ENCODE peak calls at places on chromosomes 7 and 10, in five cellular contexts. C, L, D, N and H are unnamed samples.
A peak's percentile ranks its signal among the peaks of the same experiment; 100 is the strongest.

GRCh38 chr10:29039659-29040309 is 249.1 kb upstream of the LYZL1 start:
- DNase-seq in C (no peak), L (no peak), D (peak; percentile 46), N (no peak), H (no peak)

GRCh38 chr10:98262571-98262970 is 5.4 kb downstream of the LOXL4 start:
- DNase-seq in C (no peak), L (no peak), D (peak; percentile 26), N (peak; percentile 30), H (no peak)

GRCh38 chr7:127578036-127578684 is 7.2 kb downstream of the GCC1 start:
- DNase-seq in C (no peak), L (no peak), D (peak; percentile 9), N (no peak), H (no peak)

GRCh38 chr7:100817097-100817496 is 10.2 kb downstream of the EPHB4 start:
- DNase-seq in C (no peak), L (no peak), D (no peak), N (no peak), H (no peak)

GRCh38 chr10:104351067-104351681 is 2.5 kb upstream of the CFAP58 start:
- DNase-seq in C (no peak), L (peak; percentile 36), D (no peak), N (no peak), H (no peak)

GRCh38 chr10:118800920-118801319 is 46.1 kb upstream of the CACUL1 start:
- DNase-seq in C (no peak), L (no peak), D (no peak), N (no peak), H (no peak)

GRCh38 chr10:44911081-44911540 is at the start of gene TMEM72:
- DNase-seq in C (no peak), L (no peak), D (no peak), N (no peak), H (no peak)

GRCh38 chr10:103736763-103737162 is 118.6 kb downstream of the SH3PXD2A start:
- DNase-seq in C (no peak), L (peak; percentile 45), D (no peak), N (no peak), H (no peak)

GRCh38 chr7:41058986-41059741 is 643.7 kb downstream of the INHBA start:
- DNase-seq in C (no peak), L (no peak), D (no peak), N (peak; percentile 54), H (no peak)

GRCh38 chr10:24756283-24756682 is 32.6 kb upstream of the ARHGAP21 start:
- DNase-seq in C (no peak), L (no peak), D (no peak), N (no peak), H (no peak)

GRCh38 chr7:129923709-129924108 is 29.1 kb downstream of the UBE2H start:
- DNase-seq in C (no peak), L (no peak), D (peak; percentile 55), N (no peak), H (no peak)

GRCh38 chr7:130381468-130382312 is 1.4 kb downstream of the CPA1 start:
- DNase-seq in C (no peak), L (no peak), D (no peak), N (no peak), H (no peak)

GRCh38 chr10:15579605-15580004 is 140.1 kb downstream of the ITGA8 start:
- DNase-seq in C (no peak), L (no peak), D (no peak), N (no peak), H (no peak)

GRCh38 chr10:93437000-93437945 is 44.9 kb downstream of the MYOF start:
- DNase-seq in C (peak; percentile 80), L (no peak), D (peak; percentile 98), N (peak; percentile 81), H (peak; percentile 96)

GRCh38 chr7:150716368-150716767 is at the start of gene GIMAP1:
- DNase-seq in C (no peak), L (peak; percentile 80), D (no peak), N (no peak), H (no peak)

GRCh38 chr7:26328498-26329390 is 37.1 kb downstream of the SNX10 start:
- DNase-seq in C (no peak), L (no peak), D (no peak), N (no peak), H (no peak)

GRCh38 chr10:69222157-69223027 is 2.3 kb downstream of the HKDC1 start:
- DNase-seq in C (no peak), L (peak; percentile 84), D (peak; percentile 75), N (peak; percentile 93), H (peak; percentile 70)

GRCh38 chr7:64951250-64951848 is 39.5 kb downstream of the ZNF117 start:
- DNase-seq in C (peak; percentile 32), L (peak; percentile 41), D (peak; percentile 17), N (peak; percentile 63), H (peak; percentile 31)

GRCh38 chr10:22346087-22346661 is 878 bp downstream of the SPAG6 start:
- DNase-seq in C (no peak), L (no peak), D (no peak), N (no peak), H (no peak)

GRCh38 chr7:11206131-11206921 is 232.7 kb downstream of the PHF14 start:
- DNase-seq in C (no peak), L (no peak), D (no peak), N (no peak), H (no peak)

GRCh38 chr10:116748041-116748440 is 5.7 kb upstream of the HSPA12A start:
- DNase-seq in C (no peak), L (no peak), D (no peak), N (peak; percentile 66), H (no peak)

GRCh38 chr10:130137077-130137448 is 872 bp downstream of the GLRX3 start:
- DNase-seq in C (no peak), L (peak; percentile 30), D (no peak), N (peak; percentile 5), H (no peak)

GRCh38 chr10:75418287-75418686 is 13.1 kb upstream of the LRMDA start:
- DNase-seq in C (no peak), L (no peak), D (no peak), N (no peak), H (no peak)

GRCh38 chr7:131829911-131830310 is 273.5 kb upstream of the PODXL start:
- DNase-seq in C (no peak), L (no peak), D (no peak), N (no peak), H (no peak)

GRCh38 chr7:128167316-128167691 is 73.8 kb upstream of the LEP start:
- DNase-seq in C (peak; percentile 70), L (peak; percentile 24), D (no peak), N (no peak), H (peak; percentile 11)

GRCh38 chr10:101783736-101784118 is 481 bp upstream of the NPM3 start:
- DNase-seq in C (no peak), L (no peak), D (no peak), N (peak; percentile 20), H (no peak)

GRCh38 chr10:92011560-92012214 is 88.1 kb downstream of the BTAF1 start:
- DNase-seq in C (no peak), L (peak; percentile 26), D (peak; percentile 0), N (peak; percentile 41), H (peak; percentile 26)

GRCh38 chr10:97117372-97117771 is 68.4 kb downstream of the SLIT1 start:
- DNase-seq in C (no peak), L (no peak), D (no peak), N (peak; percentile 25), H (no peak)

GRCh38 chr7:158500651-158501052 is 87.0 kb downstream of the PTPRN2 start:
- DNase-seq in C (no peak), L (no peak), D (no peak), N (no peak), H (no peak)

GRCh38 chr7:130274983-130275649 is 8.5 kb downstream of the CPA2 start:
- DNase-seq in C (no peak), L (no peak), D (no peak), N (no peak), H (no peak)